ENCODE peak calls at places on chromosomes 5 and 9, in five cellular contexts. N is esophagus squamous epithelium, I is adrenal gland, P is neural progenitor cell, E is A673. Z is an unnamed sample.

GRCh38 chr9:95048225-95049087 is 269.1 kb downstream of the FANCC start:
- DNase-seq in N (no peak), I (peak; percentile 43), P (peak; percentile 81), E (peak; percentile 65), Z (peak; percentile 79)

GRCh38 chr5:115459844-115460243 is 84.7 kb downstream of the FEM1C start:
- DNase-seq in N (no peak), I (no peak), P (no peak), E (no peak), Z (no peak)

GRCh38 chr5:2534970-2535369 is 216.5 kb downstream of the IRX2 start:
- DNase-seq in N (no peak), I (no peak), P (no peak), E (no peak), Z (no peak)

GRCh38 chr9:69370430-69370829 is 45.4 kb downstream of the ENTREP1 start:
- DNase-seq in N (no peak), I (no peak), P (no peak), E (no peak), Z (no peak)

GRCh38 chr9:114898741-114899140 is 31.6 kb downstream of the TNFSF8 start:
- DNase-seq in N (peak; percentile 13), I (peak; percentile 46), P (no peak), E (peak; percentile 29), Z (no peak)

GRCh38 chr5:80125022-80125961 is 90.1 kb downstream of the THBS4 start:
- DNase-seq in N (no peak), I (no peak), P (no peak), E (no peak), Z (no peak)

GRCh38 chr5:102511666-102512065 is 12.9 kb upstream of the SLCO6A1 start:
- DNase-seq in N (no peak), I (no peak), P (no peak), E (peak; percentile 6), Z (no peak)

GRCh38 chr9:69130456-69131441 is 43.3 kb upstream of the TJP2 start:
- DNase-seq in N (no peak), I (peak; percentile 76), P (no peak), E (no peak), Z (no peak)

GRCh38 chr9:114823416-114823815 is 17.6 kb upstream of the TNFSF15 start:
- DNase-seq in N (no peak), I (no peak), P (no peak), E (no peak), Z (no peak)

GRCh38 chr9:130239741-130240241 is 25.8 kb upstream of the HMCN2 start:
- DNase-seq in N (no peak), I (peak; percentile 94), P (no peak), E (no peak), Z (no peak)

GRCh38 chr9:124834586-124834985 is 18.7 kb upstream of the WDR38 start:
- DNase-seq in N (no peak), I (no peak), P (no peak), E (no peak), Z (no peak)

GRCh38 chr5:51225671-51226419 is 157.4 kb upstream of the ISL1 start:
- DNase-seq in N (no peak), I (no peak), P (peak; percentile 18), E (peak; percentile 78), Z (no peak)

GRCh38 chr9:100601216-100601615 is 23.3 kb downstream of the CAVIN4 start:
- DNase-seq in N (no peak), I (peak; percentile 40), P (peak; percentile 74), E (peak; percentile 80), Z (peak; percentile 26)

GRCh38 chr5:35758151-35758724 is 98.5 kb upstream of the IL7R start:
- DNase-seq in N (no peak), I (no peak), P (no peak), E (no peak), Z (no peak)

GRCh38 chr5:131379723-131380122 is 115.9 kb downstream of the CDC42SE2 start:
- DNase-seq in N (no peak), I (no peak), P (no peak), E (peak; percentile 58), Z (no peak)

GRCh38 chr9:114538241-114538640 is 33.0 kb upstream of the WHRN start:
- DNase-seq in N (no peak), I (no peak), P (peak; percentile 45), E (peak; percentile 9), Z (peak; percentile 53)

GRCh38 chr5:7869474-7870136 is 657 bp downstream of the MTRR start:
- DNase-seq in N (no peak), I (no peak), P (peak; percentile 11), E (peak; percentile 14), Z (no peak)

GRCh38 chr9:74951725-74952151 is 974 bp downstream of the C9orf40 start:
- DNase-seq in N (peak; percentile 35), I (peak; percentile 21), P (peak; percentile 58), E (no peak), Z (peak; percentile 20)

GRCh38 chr9:114213566-114213965 is 58.2 kb downstream of the COL27A1 start:
- DNase-seq in N (no peak), I (no peak), P (no peak), E (no peak), Z (no peak)

GRCh38 chr9:70404261-70404660 is 10.2 kb downstream of the KLF9 start:
- DNase-seq in N (no peak), I (no peak), P (no peak), E (no peak), Z (no peak)
- H3K4me1 ChIP-seq in N (peaks cover 46% of the 10 kb centered on the region), I (peaks cover 93% of the 10 kb centered on the region), P (peaks cover 14% of the 10 kb centered on the region), E (peaks cover 9% of the 10 kb centered on the region), Z (peaks cover 18% of the 10 kb centered on the region)

GRCh38 chr5:180813418-180813817 is 10.8 kb upstream of the MGAT1 start:
- DNase-seq in N (no peak), I (no peak), P (no peak), E (no peak), Z (no peak)
- TF ChIP-seq CTCF in N (no peak), I (no peak), P (peak; percentile 15), E (no peak), Z (no peak)

DNA sequence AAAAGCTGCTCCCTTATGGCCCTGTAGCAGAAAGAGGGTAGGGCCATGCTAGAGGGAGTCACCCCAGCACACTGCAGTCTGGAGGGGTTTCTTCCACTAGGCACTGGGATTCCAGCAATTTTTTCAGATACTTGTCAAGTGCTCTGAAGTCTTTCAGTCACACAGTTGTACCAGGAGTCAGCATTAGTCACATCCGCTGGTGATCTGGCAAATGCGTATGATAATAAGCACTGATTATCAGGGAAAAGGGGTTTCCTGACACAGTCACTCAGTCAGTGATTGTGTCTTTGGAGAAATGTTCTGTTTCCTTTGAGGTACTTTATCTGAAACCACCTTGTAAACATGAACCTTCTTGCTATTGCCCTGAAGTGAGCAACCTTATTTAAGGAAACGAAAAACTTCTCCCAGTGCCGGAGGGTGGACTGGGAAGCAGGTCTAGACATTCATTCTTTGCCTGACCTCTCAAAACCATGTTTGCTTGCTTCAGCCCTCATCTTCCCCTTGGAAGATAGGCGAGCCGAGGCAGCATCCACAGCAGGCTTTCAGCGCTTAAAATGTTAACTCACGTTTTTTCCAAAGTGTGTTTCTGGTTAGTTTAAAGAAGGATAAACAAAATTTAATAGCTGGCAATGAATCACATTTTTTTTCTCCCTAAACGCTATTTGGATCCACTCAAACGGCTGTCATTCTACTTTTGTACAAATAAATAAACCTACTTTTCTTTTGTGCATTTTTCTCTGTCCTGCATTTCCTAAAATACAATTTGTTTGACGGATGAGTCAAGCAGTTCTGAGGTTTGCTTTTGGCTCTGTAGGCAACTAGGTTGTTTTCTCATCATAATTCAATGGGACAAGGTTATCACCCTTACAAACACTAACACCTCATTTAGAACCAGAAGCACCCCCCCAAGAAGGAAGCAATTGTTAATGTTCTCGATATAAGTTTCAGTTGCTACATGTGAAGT is 77.7 kb downstream of the FOXD1 start:
- DNase-seq in N (no peak), I (no peak), P (no peak), E (peak; percentile 73), Z (no peak)
- H3K4me1 ChIP-seq in N (no peaks in the 10 kb centered on the region), I (no peaks in the 10 kb centered on the region), P (peaks cover under 1% of the 10 kb centered on the region), E (no peaks in the 10 kb centered on the region), Z (peaks cover 3% of the 10 kb centered on the region)

DNA sequence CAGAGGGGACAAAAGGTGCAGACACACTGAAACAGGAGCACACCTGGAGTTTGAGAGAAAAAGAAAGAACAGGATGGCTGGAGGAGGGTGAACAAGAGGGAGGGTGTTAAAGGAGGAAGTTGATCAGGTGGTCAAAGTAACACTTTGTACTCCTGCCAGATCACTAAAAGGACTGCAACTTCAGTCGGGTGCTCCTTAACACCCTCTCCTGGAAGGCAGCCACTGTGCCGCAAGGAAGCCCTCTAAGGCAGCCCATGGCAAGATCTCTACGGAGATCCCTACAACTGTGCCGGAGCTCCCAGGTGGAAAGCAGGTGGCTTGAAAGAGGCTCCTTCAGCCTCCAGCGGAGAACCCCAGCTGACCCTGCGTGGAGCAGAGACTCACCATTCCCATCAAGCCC is 124.4 kb upstream of the MSX2 start:
- DNase-seq in N (no peak), I (no peak), P (peak; percentile 36), E (no peak), Z (no peak)
- TF ChIP-seq CTCF in N (no peak), I (no peak), P (no peak), E (no peak), Z (no peak)

GRCh38 chr9:132002827-132003704 is 76.6 kb downstream of the MED27 start:
- DNase-seq in N (no peak), I (no peak), P (no peak), E (peak; percentile 32), Z (no peak)
- H3K4me1 ChIP-seq in N (peaks cover 21% of the 10 kb centered on the region), I (peaks cover 13% of the 10 kb centered on the region), P (peaks cover 13% of the 10 kb centered on the region), E (peaks cover 48% of the 10 kb centered on the region), Z (no peaks in the 10 kb centered on the region)

DNA sequence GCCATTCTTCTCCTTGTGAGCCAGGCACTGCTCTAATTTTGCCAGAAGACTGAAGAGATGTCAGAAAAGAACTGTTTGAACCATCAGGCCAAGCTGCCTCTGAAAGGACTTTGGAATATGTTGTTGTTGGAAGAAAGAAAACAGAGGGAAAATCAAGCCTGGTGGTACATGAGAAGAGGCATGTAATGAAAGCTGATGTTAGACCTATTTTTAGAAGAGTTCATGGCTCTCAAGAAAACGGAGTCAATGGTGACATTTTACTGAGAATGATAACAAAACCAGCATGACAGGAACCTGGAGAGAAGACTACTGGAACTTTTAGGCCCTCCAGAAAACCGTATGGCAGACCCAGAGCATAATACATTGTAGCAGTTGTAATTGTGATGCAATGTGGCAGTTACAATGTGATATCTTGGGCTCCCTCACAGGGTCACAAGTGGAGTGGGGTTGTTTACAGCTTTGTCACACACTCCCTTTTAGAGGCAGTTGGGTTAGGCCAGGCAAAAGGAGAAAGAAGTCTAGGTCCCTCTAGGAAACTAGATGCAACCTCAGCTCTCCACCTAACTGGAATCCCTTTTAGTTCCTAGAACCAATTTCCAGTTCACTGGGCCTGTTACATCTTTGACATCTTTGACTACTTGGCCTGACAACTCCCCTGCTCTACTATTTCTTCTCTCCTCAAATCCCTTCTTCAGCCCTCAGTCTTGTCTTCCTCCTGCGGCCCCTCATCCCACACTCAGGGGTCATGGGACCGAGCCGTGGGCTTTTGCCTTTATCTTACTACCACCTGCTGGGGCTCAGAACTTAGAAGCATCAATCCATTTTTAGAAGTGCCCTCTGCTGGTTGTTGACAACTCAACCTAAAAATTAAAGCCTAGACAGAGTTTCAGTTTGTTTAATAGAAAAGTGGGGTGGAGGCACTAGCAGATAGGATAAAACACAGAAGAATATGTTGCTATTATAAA is 61.2 kb upstream of the JAK2 start:
- DNase-seq in N (no peak), I (no peak), P (no peak), E (peak; percentile 57), Z (no peak)
- TF ChIP-seq CTCF in N (peak; percentile 37), I (peak; percentile 20), P (no peak), E (peak; percentile 60), Z (peak; percentile 33)

GRCh38 chr5:149062371-149063016 is 368 bp downstream of the SH3TC2 start:
- DNase-seq in N (no peak), I (peak; percentile 22), P (no peak), E (peak; percentile 79), Z (no peak)
- H3K4me1 ChIP-seq in N (peaks cover 28% of the 10 kb centered on the region), I (peaks cover 9% of the 10 kb centered on the region), P (peaks cover 10% of the 10 kb centered on the region), E (peaks cover 7% of the 10 kb centered on the region), Z (no peaks in the 10 kb centered on the region)

Z was measured in prostate gland.